ENCODE peak calls at places on chromosomes 3 and 15, in nine cellular contexts. Q, I, L, F, V, J, O, X and Z are unnamed samples.

GRCh38 chr3:10471337-10471721 is 34.1 kb downstream of the ATP2B2 start:
- DNase-seq in Q (no peak), I (no peak), L (no peak), F (peak), V (peak), J (peak), O (no peak), X (no peak), Z (no peak)

GRCh38 chr3:42175841-42176240 is 84.7 kb downstream of the TRAK1 start:
- DNase-seq in Q (no peak), I (no peak), L (no peak), F (no peak), V (no peak), J (no peak), O (no peak), X (no peak), Z (no peak)

GRCh38 chr3:101962055-101962454 is 112.7 kb downstream of the NFKBIZ start:
- DNase-seq in Q (no peak), I (no peak), L (no peak), F (no peak), V (no peak), J (no peak), O (no peak), X (no peak), Z (no peak)

GRCh38 chr3:133761605-133762484 is 15.7 kb downstream of the TF start:
- DNase-seq in Q (no peak), I (no peak), L (no peak), F (no peak), V (no peak), J (no peak), O (no peak), X (no peak), Z (no peak)

GRCh38 chr15:81199031-81199779 is 2.5 kb downstream of the IL16 start:
- DNase-seq in Q (no peak), I (no peak), L (no peak), F (no peak), V (no peak), J (no peak), O (no peak), X (no peak), Z (no peak)

GRCh38 chr15:58257776-58258325 is 119.7 kb downstream of the AQP9 start:
- DNase-seq in Q (no peak), I (no peak), L (no peak), F (no peak), V (no peak), J (no peak), O (no peak), X (no peak), Z (no peak)

GRCh38 chr15:35308802-35309201 is 223.7 kb upstream of the NANOGP8 start:
- DNase-seq in Q (no peak), I (no peak), L (peak), F (peak), V (no peak), J (no peak), O (no peak), X (no peak), Z (no peak)

GRCh38 chr3:47646362-47646761 is 67.7 kb upstream of the CSPG5 start:
- DNase-seq in Q (no peak), I (no peak), L (no peak), F (no peak), V (no peak), J (no peak), O (no peak), X (no peak), Z (no peak)

GRCh38 chr3:58686847-58687246 is 20.3 kb upstream of the FAM3D start:
- DNase-seq in Q (no peak), I (no peak), L (no peak), F (no peak), V (no peak), J (no peak), O (no peak), X (no peak), Z (no peak)

GRCh38 chr3:81352867-81353266 is 408.6 kb downstream of the GBE1 start:
- DNase-seq in Q (peak), I (no peak), L (no peak), F (peak), V (no peak), J (no peak), O (no peak), X (no peak), Z (no peak)

GRCh38 chr3:102605146-102605545 is 170.3 kb downstream of the ZPLD1 start:
- DNase-seq in Q (no peak), I (no peak), L (no peak), F (no peak), V (no peak), J (no peak), O (no peak), X (no peak), Z (no peak)

GRCh38 chr3:184338538-184338945 is 1.1 kb downstream of the FAM131A start:
- DNase-seq in Q (peak), I (no peak), L (no peak), F (peak), V (no peak), J (no peak), O (peak), X (peak), Z (no peak)

GRCh38 chr3:41630017-41630416 is 331.9 kb downstream of the ULK4 start:
- DNase-seq in Q (no peak), I (no peak), L (no peak), F (no peak), V (no peak), J (no peak), O (no peak), X (no peak), Z (no peak)

GRCh38 chr3:197874653-197875052 is 75.3 kb upstream of the RPL35A start:
- DNase-seq in Q (no peak), I (no peak), L (no peak), F (no peak), V (no peak), J (no peak), O (no peak), X (no peak), Z (no peak)

GRCh38 chr15:31361764-31362120 is 35.1 kb downstream of the KLF13 start:
- DNase-seq in Q (no peak), I (no peak), L (no peak), F (peak), V (no peak), J (no peak), O (no peak), X (peak), Z (no peak)

GRCh38 chr15:65805019-65805738 is 13.1 kb upstream of the DENND4A start:
- DNase-seq in Q (no peak), I (no peak), L (no peak), F (no peak), V (no peak), J (no peak), O (no peak), X (peak), Z (no peak)

GRCh38 chr3:73365756-73366397 is 258.9 kb downstream of the PDZRN3 start:
- DNase-seq in Q (peak), I (no peak), L (no peak), F (no peak), V (no peak), J (peak), O (peak), X (no peak), Z (no peak)

GRCh38 chr15:74502301-74502700 is 38.7 kb upstream of the ARID3B start:
- DNase-seq in Q (no peak), I (no peak), L (no peak), F (no peak), V (no peak), J (no peak), O (no peak), X (no peak), Z (no peak)

GRCh38 chr3:126364130-126364695 is 7.0 kb upstream of the KLF15 start:
- DNase-seq in Q (no peak), I (no peak), L (no peak), F (no peak), V (no peak), J (no peak), O (no peak), X (no peak), Z (no peak)

GRCh38 chr15:101047301-101047781 is 128.2 kb downstream of the LRRK1 start:
- DNase-seq in Q (no peak), I (no peak), L (no peak), F (no peak), V (no peak), J (no peak), O (no peak), X (peak), Z (no peak)

GRCh38 chr15:98896002-98896721 is 111.4 kb downstream of the PGPEP1L start:
- DNase-seq in Q (no peak), I (no peak), L (no peak), F (no peak), V (no peak), J (peak), O (no peak), X (no peak), Z (no peak)

GRCh38 chr15:49152552-49153337 is 2.7 kb downstream of the COPS2 start:
- DNase-seq in Q (no peak), I (no peak), L (no peak), F (no peak), V (no peak), J (no peak), O (no peak), X (no peak), Z (no peak)

GRCh38 chr15:50163719-50164410 is 18.1 kb upstream of the SLC27A2 start:
- DNase-seq in Q (no peak), I (no peak), L (no peak), F (no peak), V (no peak), J (no peak), O (no peak), X (no peak), Z (no peak)

GRCh38 chr15:60767134-60767824 is 288.3 kb upstream of the ICE2 start:
- DNase-seq in Q (no peak), I (no peak), L (no peak), F (no peak), V (no peak), J (no peak), O (no peak), X (no peak), Z (no peak)

GRCh38 chr3:197168606-197169005 is 129.8 kb downstream of the DLG1 start:
- DNase-seq in Q (peak), I (no peak), L (no peak), F (peak), V (no peak), J (no peak), O (no peak), X (peak), Z (no peak)

GRCh38 chr3:99761415-99761981 is 56.2 kb upstream of the CMSS1 start:
- DNase-seq in Q (no peak), I (no peak), L (no peak), F (no peak), V (no peak), J (no peak), O (no peak), X (no peak), Z (no peak)

GRCh38 chr3:127682576-127682975 is 9.8 kb downstream of the ABTB1 start:
- DNase-seq in Q (no peak), I (no peak), L (no peak), F (no peak), V (no peak), J (no peak), O (no peak), X (no peak), Z (no peak)

GRCh38 chr3:108324177-108324576 is 27.8 kb downstream of the HHLA2 start:
- DNase-seq in Q (no peak), I (no peak), L (no peak), F (no peak), V (no peak), J (no peak), O (no peak), X (no peak), Z (no peak)

GRCh38 chr3:193132247-193132646 is 108.8 kb upstream of the PLAAT1 start:
- DNase-seq in Q (no peak), I (no peak), L (no peak), F (no peak), V (no peak), J (peak), O (no peak), X (no peak), Z (no peak)

GRCh38 chr15:42490743-42491539 is at the start of gene ZNF106:
- DNase-seq in Q (peak), I (peak), L (peak), F (peak), V (peak), J (peak), O (peak), X (peak), Z (peak)

GRCh38 chr15:73844356-73844755 is 29.0 kb upstream of the TBC1D21 start:
- DNase-seq in Q (no peak), I (no peak), L (no peak), F (no peak), V (no peak), J (peak), O (no peak), X (no peak), Z (no peak)

GRCh38 chr3:145776782-145777408 is 384.1 kb downstream of the PLOD2 start:
- DNase-seq in Q (peak), I (no peak), L (peak), F (peak), V (no peak), J (peak), O (no peak), X (peak), Z (peak)

GRCh38 chr3:160665784-160666526 is 11.0 kb upstream of the ARL14 start:
- DNase-seq in Q (no peak), I (no peak), L (no peak), F (peak), V (no peak), J (peak), O (no peak), X (peak), Z (peak)

GRCh38 chr3:79032686-79033318 is 735.0 kb downstream of the ROBO1 start:
- DNase-seq in Q (peak), I (no peak), L (peak), F (peak), V (no peak), J (peak), O (no peak), X (peak), Z (peak)